ENCODE peak calls at places on chromosomes 12 and 14, in six cellular contexts. S is heart left ventricle, Q is cardiac muscle cell, P is IMR-90, K is WERI-Rb-1, R is testis. L is an unnamed sample.

GRCh38 chr12:95126076-95126475 is 52.7 kb upstream of the NR2C1 start:
- DNase-seq in S (no peak), Q (no peak), P (no peak), K (no peak), R (no peak), L (no peak)

GRCh38 chr14:33932526-33933292 is 18.2 kb downstream of the EGLN3 start:
- DNase-seq in S (no peak), Q (peak; percentile 80), P (no peak), K (peak; percentile 23), R (no peak), L (no peak)

GRCh38 chr14:102646615-102647014 is 54.2 kb downstream of the RCOR1 start:
- DNase-seq in S (no peak), Q (no peak), P (no peak), K (no peak), R (no peak), L (no peak)

GRCh38 chr12:10901427-10901826 is 7.9 kb downstream of the TAS2R13 start:
- DNase-seq in S (no peak), Q (peak; percentile 6), P (no peak), K (no peak), R (no peak), L (no peak)

GRCh38 chr12:54891717-54892478 is 37.6 kb downstream of the MUCL1 start:
- DNase-seq in S (no peak), Q (peak; percentile 1), P (no peak), K (no peak), R (no peak), L (peak; percentile 4)

GRCh38 chr14:50318031-50318626 is 6.0 kb downstream of the DMAC2L start:
- DNase-seq in S (no peak), Q (peak; percentile 65), P (peak; percentile 66), K (no peak), R (no peak), L (peak; percentile 36)

GRCh38 chr12:120235369-120236123 is 30.0 kb downstream of the PXN start:
- DNase-seq in S (peak; percentile 54), Q (no peak), P (no peak), K (no peak), R (no peak), L (no peak)

GRCh38 chr12:132866251-132866828 is 21.1 kb downstream of the CHFR start:
- DNase-seq in S (no peak), Q (peak; percentile 48), P (peak; percentile 73), K (no peak), R (peak; percentile 18), L (peak; percentile 15)

GRCh38 chr12:67630373-67631088 is 18.0 kb upstream of the DYRK2 start:
- DNase-seq in S (peak; percentile 66), Q (peak; percentile 29), P (no peak), K (no peak), R (peak; percentile 25), L (no peak)

GRCh38 chr14:32576088-32576795 is 247.1 kb downstream of the AKAP6 start:
- DNase-seq in S (no peak), Q (peak; percentile 79), P (peak; percentile 59), K (peak; percentile 21), R (peak; percentile 70), L (peak; percentile 54)

GRCh38 chr14:72618424-72618823 is 275.5 kb downstream of the DPF3 start:
- DNase-seq in S (no peak), Q (no peak), P (no peak), K (no peak), R (no peak), L (no peak)
- H3K27ac ChIP-seq in S (peak overlapping the region; percentile 83), Q (peak overlapping the region; percentile 87), P (no peak overlapping the region), K (no peak overlapping the region), R (no peak overlapping the region), L (no peak overlapping the region)

DNA sequence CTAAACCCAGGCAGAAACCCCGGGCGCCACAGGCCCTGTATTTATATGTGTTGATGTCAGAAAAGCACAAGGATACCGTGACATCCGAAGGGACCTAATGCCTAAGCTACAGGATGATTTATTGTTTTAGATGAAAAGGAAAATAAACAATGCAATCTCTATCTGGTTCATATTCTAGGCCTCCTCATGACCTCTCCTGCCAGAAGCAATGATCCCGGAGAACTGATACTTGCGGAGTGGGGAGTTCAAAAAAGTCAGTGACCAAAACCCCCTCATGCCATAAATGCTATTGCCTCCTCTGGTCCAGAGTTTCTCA is 849 bp upstream of the CSRP2 start:
- DNase-seq in S (no peak), Q (no peak), P (no peak), K (no peak), R (no peak), L (no peak)
- TF ChIP-seq CTCF in S (no peak), Q (no peak), P (no peak), K (no peak), R (no peak), L (no peak)

DNA sequence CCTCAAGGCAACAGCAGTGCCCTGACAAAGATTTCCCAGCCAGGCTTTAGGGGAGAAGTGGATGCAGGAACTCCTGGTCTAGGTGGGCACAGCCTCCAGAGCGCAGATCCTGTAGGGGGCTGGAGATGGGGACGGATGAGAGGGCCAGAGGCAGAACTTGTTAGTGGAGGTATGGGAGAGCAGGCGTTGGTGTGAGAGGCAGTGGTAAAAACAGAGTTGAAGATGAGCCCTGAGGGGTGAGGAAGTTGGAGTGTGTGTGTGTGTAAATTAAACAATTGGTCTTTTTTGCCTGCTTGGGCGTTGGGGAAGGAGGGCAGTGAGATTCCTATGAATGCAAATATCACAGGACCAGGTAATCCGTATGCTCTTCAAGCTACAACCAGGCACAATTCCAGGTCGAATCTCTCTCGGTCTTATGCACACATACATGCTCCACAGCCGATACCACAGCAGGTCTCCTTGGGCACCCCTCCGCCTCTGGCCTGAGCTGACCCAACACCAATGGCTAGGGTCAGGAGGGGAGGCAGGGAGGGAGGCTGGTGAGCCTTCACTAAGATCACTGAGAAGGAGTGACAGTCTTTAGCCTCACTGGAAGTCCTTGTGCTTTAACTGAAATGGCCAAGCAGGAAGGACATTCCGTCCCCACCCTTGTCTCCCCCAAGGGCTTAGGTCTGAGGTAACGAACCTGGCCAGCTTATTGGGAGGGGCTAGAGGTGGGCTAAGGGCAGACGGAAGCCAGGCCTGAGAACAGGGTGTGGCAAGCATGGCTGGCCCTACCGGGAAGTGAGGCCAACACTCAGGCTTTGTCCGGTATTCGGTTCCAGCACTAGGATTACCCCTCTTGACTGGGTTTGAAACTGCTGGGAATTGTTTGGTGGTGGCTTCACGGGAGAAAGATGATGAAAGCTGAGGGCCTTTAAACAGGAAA is 1.5 kb upstream of the KRT7 start:
- DNase-seq in S (peak; percentile 52), Q (no peak), P (no peak), K (no peak), R (no peak), L (no peak)
- H3K27ac ChIP-seq in S (no peak overlapping the region), Q (no peak overlapping the region), P (peak overlapping the region; percentile 90), K (no peak overlapping the region), R (no peak overlapping the region), L (peak overlapping the region; percentile 100)

DNA sequence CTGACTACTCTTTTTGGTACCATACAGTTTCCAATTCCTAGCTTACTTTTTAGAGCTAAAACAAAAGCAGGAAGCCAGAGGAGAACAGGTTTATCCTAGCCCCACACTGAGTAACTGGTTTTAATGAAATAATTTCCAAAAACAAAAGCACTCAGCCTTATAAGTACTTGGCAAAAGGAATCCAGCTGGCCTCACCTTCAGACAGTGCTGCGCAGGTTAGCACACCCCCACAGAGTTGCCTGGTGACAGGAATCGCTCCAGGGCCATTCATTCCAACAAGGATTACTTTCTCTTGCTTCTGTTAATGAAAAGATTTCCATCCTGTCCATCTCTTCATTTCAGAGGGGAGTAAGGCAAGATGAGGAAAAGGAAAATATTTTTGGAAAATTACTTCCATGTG is 84.6 kb downstream of the SCFD1 start:
- DNase-seq in S (no peak), Q (no peak), P (no peak), K (peak; percentile 16), R (no peak), L (no peak)
- TF ChIP-seq CTCF in S (no peak), Q (no peak), P (no peak), K (no peak), R (no peak), L (no peak)

GRCh38 chr14:74567219-74567618 is 44.8 kb downstream of the LTBP2 start:
- DNase-seq in S (peak; percentile 41), Q (no peak), P (no peak), K (no peak), R (no peak), L (no peak)
- H3K27ac ChIP-seq in S (peak overlapping the region; percentile 62), Q (no peak overlapping the region), P (peak overlapping the region; percentile 28), K (no peak overlapping the region), R (no peak overlapping the region), L (peak overlapping the region; percentile 100)

DNA sequence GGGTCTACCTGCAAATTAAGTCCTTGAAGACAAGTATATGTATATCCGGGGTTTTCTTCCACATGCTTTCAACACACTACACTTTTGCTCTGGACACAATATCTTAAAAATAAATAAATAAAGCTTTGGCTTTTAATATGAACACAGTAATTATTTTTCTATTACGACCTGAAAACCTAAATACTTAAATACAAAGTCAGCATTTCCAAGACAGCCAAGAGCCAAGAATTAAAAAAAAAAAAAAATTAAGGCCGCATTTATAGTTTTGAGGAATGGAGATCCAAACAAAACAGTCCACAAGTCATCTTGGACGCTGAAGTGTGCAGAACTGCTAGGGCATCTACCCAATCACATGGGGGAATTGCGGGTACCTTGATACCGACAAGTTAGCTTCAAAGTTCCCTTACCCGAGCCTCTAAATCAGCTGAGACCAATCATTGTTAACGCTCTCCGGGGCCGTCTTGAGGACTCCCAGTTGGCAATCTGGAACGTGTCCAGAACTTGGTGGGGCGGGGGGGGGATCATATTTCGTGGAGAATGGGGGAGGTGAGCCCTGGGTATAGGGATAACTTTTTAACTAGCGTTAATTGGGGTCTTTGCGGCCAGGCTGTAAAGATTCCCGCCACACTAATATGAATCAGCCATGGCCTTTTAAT is 731 bp upstream of the PCNX4 start:
- DNase-seq in S (peak; percentile 66), Q (peak; percentile 89), P (peak; percentile 64), K (peak; percentile 50), R (peak; percentile 60), L (peak; percentile 71)
- TF ChIP-seq CTCF in S (no peak), Q (no peak), P (no peak), K (no peak), R (no peak), L (no peak)